ENCODE peak calls at places on chromosome 1, in eight cellular contexts. P, G, F, C, E, U, T and K are unnamed samples.

GRCh38 chr1:206836111-206836510 is 29.3 kb upstream of the IL20 start:
- DNase-seq in C (no peak), F (no peak), P (no peak), E (no peak), G (no peak), U (no peak), T (no peak), K (peak; percentile 68)

GRCh38 chr1:240126821-240127220 is 35.1 kb downstream of the FMN2 start:
- DNase-seq in F (no peak), P (no peak), C (no peak), E (no peak), T (no peak), G (no peak), U (no peak), K (no peak)

GRCh38 chr1:46489169-46489637 is 433 bp upstream of the DMBX1 start:
- DNase-seq in T (no peak), C (no peak), G (no peak), E (no peak), P (peak; percentile 30), F (no peak), U (no peak), K (no peak)

GRCh38 chr1:23401313-23401712 is 23.2 kb downstream of the TCEA3 start:
- DNase-seq in G (no peak), C (no peak), T (no peak), E (no peak), F (no peak), P (no peak), U (no peak), K (no peak)

GRCh38 chr1:113058861-113059441 is 14.0 kb upstream of the LRIG2 start:
- DNase-seq in P (no peak), T (no peak), F (no peak), G (no peak), U (no peak), E (no peak), C (no peak), K (no peak)

GRCh38 chr1:76826072-76826827 is 41.0 kb upstream of the ST6GALNAC5 start:
- DNase-seq in U (no peak), F (no peak), G (peak; percentile 70), T (no peak), E (no peak), C (no peak), P (no peak), K (peak; percentile 8)

GRCh38 chr1:224668991-224669390 is 52.9 kb downstream of the CNIH3 start:
- DNase-seq in C (no peak), U (peak; percentile 14), G (no peak), T (no peak), F (no peak), E (no peak), P (no peak), K (peak; percentile 27)

GRCh38 chr1:39332291-39332690 is 127.8 kb downstream of the MACF1 start:
- DNase-seq in T (no peak), G (peak; percentile 19), C (no peak), P (no peak), E (no peak), F (peak; percentile 9), U (no peak), K (peak; percentile 14)

GRCh38 chr1:68229927-68230812 is 2.2 kb downstream of the WLS start:
- DNase-seq in C (no peak), E (no peak), T (no peak), P (no peak), F (no peak), G (peak; percentile 48), U (no peak), K (peak; percentile 38)

GRCh38 chr1:185170291-185170848 is 13.4 kb downstream of the SWT1 start:
- DNase-seq in F (no peak), T (no peak), U (peak; percentile 60), P (peak; percentile 27), E (no peak), G (peak; percentile 74), C (no peak), K (peak; percentile 69)

GRCh38 chr1:165773324-165773965 is 4.8 kb upstream of the TMCO1 start:
- DNase-seq in U (no peak), P (no peak), G (peak; percentile 62), F (no peak), E (no peak), T (no peak), C (no peak), K (peak; percentile 56)

GRCh38 chr1:51622455-51622913 is 5.6 kb downstream of the OSBPL9 start:
- DNase-seq in E (peak; percentile 45), P (no peak), T (peak; percentile 70), F (peak; percentile 1), G (peak; percentile 60), C (no peak), U (peak; percentile 9), K (peak; percentile 71)

GRCh38 chr1:195828322-195828721 is 779.9 kb downstream of the KCNT2 start:
- DNase-seq in T (no peak), P (no peak), U (no peak), C (no peak), F (no peak), G (no peak), E (no peak), K (no peak)